ENCODE peak calls at places on chromosomes 7 and 10, in six cellular contexts. D is stimulated activated naive CD4-positive, alpha-beta T cell treated with Interleukin-2 at 50 U/mL for 16 hours; F is fibroblast of lung; I is AG04450; H is NCI-H2107; S is stimulated activated CD4-positive, alpha-beta T cell treated with anti-CD3 and anti-CD28 coated beads, Interleukin-2, amount 100 ng/mL, for 24 hours. Z is an unnamed sample.

GRCh38 chr10:132572545-132572937 is 35.0 kb downstream of the INPP5A start:
- DNase-seq in D (no peak), F (peak; percentile 36), I (no peak), H (no peak), S (no peak), Z (no peak)

GRCh38 chr7:158256091-158256816 is 331.4 kb downstream of the PTPRN2 start:
- DNase-seq in D (no peak), F (no peak), I (no peak), H (no peak), S (no peak), Z (no peak)

GRCh38 chr10:123944661-123945060 is 53.1 kb upstream of the CPXM2 start:
- DNase-seq in D (no peak), F (no peak), I (no peak), H (no peak), S (no peak), Z (no peak)

GRCh38 chr10:61410353-61410752 is 42.8 kb downstream of the TMEM26 start:
- DNase-seq in D (no peak), F (no peak), I (no peak), H (no peak), S (no peak), Z (no peak)

GRCh38 chr10:131843089-131843595 is 57.7 kb upstream of the PPP2R2D start:
- DNase-seq in D (no peak), F (no peak), I (no peak), H (no peak), S (no peak), Z (no peak)

GRCh38 chr7:81004098-81004497 is 85.2 kb upstream of the SEMA3C start:
- DNase-seq in D (no peak), F (peak; percentile 93), I (no peak), H (no peak), S (no peak), Z (no peak)

GRCh38 chr7:129780257-129781127 is 169.0 kb downstream of the NRF1 start:
- DNase-seq in D (peak; percentile 81), F (no peak), I (no peak), H (peak; percentile 89), S (peak; percentile 86), Z (peak; percentile 80)

GRCh38 chr10:116989439-116989838 is 15.5 kb downstream of the SHTN1 start:
- DNase-seq in D (no peak), F (no peak), I (no peak), H (no peak), S (no peak), Z (no peak)

GRCh38 chr7:95045236-95045923 is 138.0 kb downstream of the PPP1R9A start:
- DNase-seq in D (no peak), F (peak; percentile 27), I (no peak), H (no peak), S (no peak), Z (no peak)

GRCh38 chr10:92690211-92691041 is 671 bp downstream of the HHEX start:
- DNase-seq in D (peak; percentile 57), F (peak; percentile 75), I (no peak), H (no peak), S (peak; percentile 70), Z (peak; percentile 77)

GRCh38 chr10:127524869-127525268 is 24.2 kb upstream of the NPS start:
- DNase-seq in D (no peak), F (no peak), I (no peak), H (no peak), S (no peak), Z (no peak)

GRCh38 chr7:124101173-124101768 is 68.4 kb upstream of the TMEM229A start:
- DNase-seq in D (no peak), F (no peak), I (no peak), H (no peak), S (peak; percentile 2), Z (no peak)

GRCh38 chr7:142793156-142793555 is 22.4 kb downstream of the PRSS2 start:
- DNase-seq in D (no peak), F (peak; percentile 75), I (no peak), H (no peak), S (no peak), Z (no peak)

GRCh38 chr7:1241510-1242128 is 8.9 kb downstream of the UNCX start:
- DNase-seq in D (no peak), F (no peak), I (no peak), H (no peak), S (no peak), Z (no peak)

GRCh38 chr10:26780793-26781601 is 79.8 kb downstream of the ABI1 start:
- DNase-seq in D (no peak), F (peak; percentile 96), I (peak; percentile 54), H (no peak), S (peak; percentile 14), Z (no peak)

GRCh38 chr7:145265180-145265579 is 429.3 kb upstream of the TPK1 start:
- DNase-seq in D (no peak), F (no peak), I (no peak), H (no peak), S (no peak), Z (no peak)

GRCh38 chr10:129755075-129756020 is 208.7 kb downstream of the EBF3 start:
- DNase-seq in D (no peak), F (no peak), I (no peak), H (no peak), S (no peak), Z (peak; percentile 4)

GRCh38 chr10:23001901-23002516 is 74.2 kb downstream of the ARMC3 start:
- DNase-seq in D (no peak), F (no peak), I (no peak), H (no peak), S (no peak), Z (no peak)

GRCh38 chr7:106420210-106420609 is 135.4 kb upstream of the NAMPT start:
- DNase-seq in D (no peak), F (no peak), I (no peak), H (no peak), S (no peak), Z (no peak)

Z was measured in activated CD4-positive, alpha-beta memory T cell treated with anti-CD3 and anti-CD28 coated beads, Interleukin-2, amount 10 ng/mL, durations not matched to agents 7 days and 5 days.